ENCODE peak calls at places on chromosomes 12 and 14, in eight cellular contexts. One of them, this sample, is unnamed.

GRCh38 chr12:52371716-52372115 is 4.4 kb upstream of the KRT85 start:
- DNase-seq in cardiac septum: peak
- DNase-seq in cardiac fibroblast: no peak
- DNase-seq in A549: no peak
- DNase-seq in NCI-H1105 treated with DMSO at 0.1 percent for 48 hours: no peak
- DNase-seq in GM12878: no peak
- DNase-seq in astrocyte of the spinal cord: no peak
- DNase-seq in fibroblast of lung: no peak
- DNase-seq in this sample: no peak

GRCh38 chr12:40733871-40734270 is 41.6 kb downstream of the CNTN1 start:
- DNase-seq in astrocyte of the spinal cord: no peak
- DNase-seq in GM12878: no peak
- DNase-seq in cardiac septum: no peak
- DNase-seq in A549: no peak
- DNase-seq in NCI-H1105 treated with DMSO at 0.1 percent for 48 hours: peak
- DNase-seq in fibroblast of lung: no peak
- DNase-seq in cardiac fibroblast: no peak
- DNase-seq in this sample: no peak

GRCh38 chr14:89205137-89205740 is 211.8 kb downstream of the FOXN3 start:
- DNase-seq in A549: no peak
- DNase-seq in NCI-H1105 treated with DMSO at 0.1 percent for 48 hours: no peak
- DNase-seq in astrocyte of the spinal cord: no peak
- DNase-seq in GM12878: no peak
- DNase-seq in cardiac fibroblast: no peak
- DNase-seq in cardiac septum: no peak
- DNase-seq in fibroblast of lung: no peak
- DNase-seq in this sample: no peak

GRCh38 chr14:56996721-56997399 is 186.6 kb upstream of the OTX2 start:
- DNase-seq in GM12878: no peak
- DNase-seq in NCI-H1105 treated with DMSO at 0.1 percent for 48 hours: peak
- DNase-seq in cardiac fibroblast: no peak
- DNase-seq in fibroblast of lung: no peak
- DNase-seq in A549: no peak
- DNase-seq in cardiac septum: no peak
- DNase-seq in astrocyte of the spinal cord: no peak
- DNase-seq in this sample: no peak

GRCh38 chr12:113142173-113142885 is 6.8 kb upstream of the RASAL1 start:
- DNase-seq in A549: no peak
- DNase-seq in fibroblast of lung: no peak
- DNase-seq in cardiac fibroblast: no peak
- DNase-seq in GM12878: no peak
- DNase-seq in astrocyte of the spinal cord: no peak
- DNase-seq in NCI-H1105 treated with DMSO at 0.1 percent for 48 hours: no peak
- DNase-seq in cardiac septum: no peak
- DNase-seq in this sample: no peak

GRCh38 chr14:55416866-55417265 is 5.2 kb upstream of the ATG14 start:
- DNase-seq in NCI-H1105 treated with DMSO at 0.1 percent for 48 hours: no peak
- DNase-seq in astrocyte of the spinal cord: no peak
- DNase-seq in cardiac septum: no peak
- DNase-seq in cardiac fibroblast: peak
- DNase-seq in fibroblast of lung: no peak
- DNase-seq in GM12878: no peak
- DNase-seq in A549: no peak
- DNase-seq in this sample: no peak

GRCh38 chr12:40216516-40217288 is 8.1 kb upstream of the LRRK2 start:
- DNase-seq in GM12878: no peak
- DNase-seq in fibroblast of lung: no peak
- DNase-seq in cardiac septum: no peak
- DNase-seq in A549: no peak
- DNase-seq in cardiac fibroblast: peak
- DNase-seq in NCI-H1105 treated with DMSO at 0.1 percent for 48 hours: no peak
- DNase-seq in astrocyte of the spinal cord: no peak
- DNase-seq in this sample: no peak

GRCh38 chr12:123056053-123056452 is 75.6 kb downstream of the ARL6IP4 start:
- DNase-seq in GM12878: no peak
- DNase-seq in NCI-H1105 treated with DMSO at 0.1 percent for 48 hours: no peak
- DNase-seq in fibroblast of lung: peak
- DNase-seq in cardiac fibroblast: peak
- DNase-seq in astrocyte of the spinal cord: no peak
- DNase-seq in cardiac septum: no peak
- DNase-seq in A549: no peak
- DNase-seq in this sample: no peak

GRCh38 chr12:49885118-49885517 is 18.6 kb downstream of the FAIM2 start:
- DNase-seq in NCI-H1105 treated with DMSO at 0.1 percent for 48 hours: no peak
- DNase-seq in GM12878: no peak
- DNase-seq in cardiac septum: no peak
- DNase-seq in cardiac fibroblast: no peak
- DNase-seq in astrocyte of the spinal cord: no peak
- DNase-seq in fibroblast of lung: no peak
- DNase-seq in A549: no peak
- DNase-seq in this sample: no peak

GRCh38 chr12:17528394-17528793 is 561.6 kb downstream of the RERGL start:
- DNase-seq in astrocyte of the spinal cord: no peak
- DNase-seq in fibroblast of lung: no peak
- DNase-seq in cardiac septum: no peak
- DNase-seq in A549: no peak
- DNase-seq in NCI-H1105 treated with DMSO at 0.1 percent for 48 hours: no peak
- DNase-seq in GM12878: no peak
- DNase-seq in cardiac fibroblast: no peak
- DNase-seq in this sample: no peak

GRCh38 chr14:102693006-102693755 is 84.1 kb upstream of the TRAF3 start:
- DNase-seq in fibroblast of lung: no peak
- DNase-seq in astrocyte of the spinal cord: no peak
- DNase-seq in A549: no peak
- DNase-seq in cardiac septum: no peak
- DNase-seq in cardiac fibroblast: no peak
- DNase-seq in GM12878: no peak
- DNase-seq in NCI-H1105 treated with DMSO at 0.1 percent for 48 hours: no peak
- DNase-seq in this sample: no peak

GRCh38 chr12:111271674-111272418 is 97.0 kb downstream of the PHETA1 start:
- DNase-seq in GM12878: no peak
- DNase-seq in cardiac fibroblast: peak
- DNase-seq in fibroblast of lung: no peak
- DNase-seq in astrocyte of the spinal cord: no peak
- DNase-seq in A549: no peak
- DNase-seq in cardiac septum: no peak
- DNase-seq in NCI-H1105 treated with DMSO at 0.1 percent for 48 hours: peak
- DNase-seq in this sample: no peak

GRCh38 chr12:2052861-2053674 is at the start of gene CACNA1C:
- DNase-seq in cardiac fibroblast: peak
- DNase-seq in cardiac septum: no peak
- DNase-seq in astrocyte of the spinal cord: peak
- DNase-seq in fibroblast of lung: peak
- DNase-seq in GM12878: no peak
- DNase-seq in NCI-H1105 treated with DMSO at 0.1 percent for 48 hours: peak
- DNase-seq in A549: no peak
- DNase-seq in this sample: no peak

GRCh38 chr14:39014460-39014859 is 88.6 kb downstream of the SEC23A start:
- DNase-seq in cardiac septum: no peak
- DNase-seq in NCI-H1105 treated with DMSO at 0.1 percent for 48 hours: no peak
- DNase-seq in fibroblast of lung: no peak
- DNase-seq in astrocyte of the spinal cord: no peak
- DNase-seq in GM12878: no peak
- DNase-seq in cardiac fibroblast: no peak
- DNase-seq in A549: no peak
- DNase-seq in this sample: no peak

GRCh38 chr14:53011053-53011462 is 60.2 kb upstream of the FERMT2 start:
- DNase-seq in GM12878: no peak
- DNase-seq in NCI-H1105 treated with DMSO at 0.1 percent for 48 hours: no peak
- DNase-seq in A549: peak
- DNase-seq in cardiac septum: no peak
- DNase-seq in fibroblast of lung: peak
- DNase-seq in cardiac fibroblast: peak
- DNase-seq in astrocyte of the spinal cord: peak
- DNase-seq in this sample: no peak

GRCh38 chr14:41606249-41607118 is at the start of gene LRFN5:
- DNase-seq in cardiac septum: no peak
- DNase-seq in fibroblast of lung: peak
- DNase-seq in GM12878: no peak
- DNase-seq in astrocyte of the spinal cord: peak
- DNase-seq in cardiac fibroblast: peak
- DNase-seq in A549: no peak
- DNase-seq in NCI-H1105 treated with DMSO at 0.1 percent for 48 hours: peak
- DNase-seq in this sample: no peak

GRCh38 chr12:52389313-52390207 is 4.1 kb upstream of the KRT84 start:
- DNase-seq in A549: no peak
- DNase-seq in NCI-H1105 treated with DMSO at 0.1 percent for 48 hours: no peak
- DNase-seq in fibroblast of lung: no peak
- DNase-seq in cardiac fibroblast: peak
- DNase-seq in cardiac septum: peak
- DNase-seq in astrocyte of the spinal cord: no peak
- DNase-seq in GM12878: no peak
- DNase-seq in this sample: no peak

GRCh38 chr12:54397157-54397556 is 12.6 kb upstream of the ZNF385A start:
- DNase-seq in cardiac fibroblast: no peak
- DNase-seq in fibroblast of lung: no peak
- DNase-seq in astrocyte of the spinal cord: no peak
- DNase-seq in GM12878: no peak
- DNase-seq in cardiac septum: no peak
- DNase-seq in NCI-H1105 treated with DMSO at 0.1 percent for 48 hours: no peak
- DNase-seq in A549: no peak
- DNase-seq in this sample: no peak

GRCh38 chr14:67610491-67610890 is 9.2 kb upstream of the ARG2 start:
- DNase-seq in cardiac septum: no peak
- DNase-seq in fibroblast of lung: no peak
- DNase-seq in astrocyte of the spinal cord: no peak
- DNase-seq in cardiac fibroblast: no peak
- DNase-seq in GM12878: no peak
- DNase-seq in A549: no peak
- DNase-seq in NCI-H1105 treated with DMSO at 0.1 percent for 48 hours: no peak
- DNase-seq in this sample: no peak

GRCh38 chr14:71242237-71242748 is 335.0 kb downstream of the PCNX1 start:
- DNase-seq in A549: no peak
- DNase-seq in GM12878: no peak
- DNase-seq in fibroblast of lung: no peak
- DNase-seq in cardiac fibroblast: peak
- DNase-seq in NCI-H1105 treated with DMSO at 0.1 percent for 48 hours: no peak
- DNase-seq in cardiac septum: no peak
- DNase-seq in astrocyte of the spinal cord: peak
- DNase-seq in this sample: no peak

GRCh38 chr12:10501031-10501430 is 4.7 kb upstream of the EIF2S3B start:
- DNase-seq in A549: no peak
- DNase-seq in NCI-H1105 treated with DMSO at 0.1 percent for 48 hours: no peak
- DNase-seq in astrocyte of the spinal cord: peak
- DNase-seq in cardiac septum: no peak
- DNase-seq in cardiac fibroblast: peak
- DNase-seq in fibroblast of lung: peak
- DNase-seq in GM12878: no peak
- DNase-seq in this sample: no peak

GRCh38 chr14:73763396-73763795 is 49.2 kb upstream of the PNMA1 start:
- DNase-seq in GM12878: no peak
- DNase-seq in A549: no peak
- DNase-seq in fibroblast of lung: no peak
- DNase-seq in cardiac septum: no peak
- DNase-seq in astrocyte of the spinal cord: no peak
- DNase-seq in NCI-H1105 treated with DMSO at 0.1 percent for 48 hours: no peak
- DNase-seq in cardiac fibroblast: no peak
- DNase-seq in this sample: no peak

GRCh38 chr14:96413526-96413925 is 21.6 kb downstream of the AK7 start:
- DNase-seq in cardiac fibroblast: no peak
- DNase-seq in NCI-H1105 treated with DMSO at 0.1 percent for 48 hours: no peak
- DNase-seq in cardiac septum: no peak
- DNase-seq in fibroblast of lung: no peak
- DNase-seq in astrocyte of the spinal cord: no peak
- DNase-seq in GM12878: no peak
- DNase-seq in A549: no peak
- DNase-seq in this sample: no peak

GRCh38 chr12:78674311-78675085 is 190.1 kb upstream of the SYT1 start:
- DNase-seq in astrocyte of the spinal cord: peak
- DNase-seq in cardiac septum: no peak
- DNase-seq in cardiac fibroblast: peak
- DNase-seq in NCI-H1105 treated with DMSO at 0.1 percent for 48 hours: no peak
- DNase-seq in fibroblast of lung: peak
- DNase-seq in A549: no peak
- DNase-seq in GM12878: no peak
- DNase-seq in this sample: no peak

GRCh38 chr12:32583535-32583934 is 95.6 kb upstream of the DNM1L start:
- DNase-seq in astrocyte of the spinal cord: peak
- DNase-seq in cardiac septum: no peak
- DNase-seq in cardiac fibroblast: peak
- DNase-seq in fibroblast of lung: peak
- DNase-seq in A549: no peak
- DNase-seq in NCI-H1105 treated with DMSO at 0.1 percent for 48 hours: no peak
- DNase-seq in GM12878: no peak
- DNase-seq in this sample: no peak

GRCh38 chr14:36647827-36648753 is 13.6 kb upstream of the PAX9 start:
- DNase-seq in cardiac septum: no peak
- DNase-seq in cardiac fibroblast: peak
- DNase-seq in fibroblast of lung: peak
- DNase-seq in GM12878: no peak
- DNase-seq in astrocyte of the spinal cord: peak
- DNase-seq in NCI-H1105 treated with DMSO at 0.1 percent for 48 hours: peak
- DNase-seq in A549: peak
- DNase-seq in this sample: no peak

GRCh38 chr12:92719674-92720073 is 16.9 kb downstream of the PLEKHG7 start:
- DNase-seq in fibroblast of lung: no peak
- DNase-seq in cardiac septum: no peak
- DNase-seq in NCI-H1105 treated with DMSO at 0.1 percent for 48 hours: no peak
- DNase-seq in GM12878: no peak
- DNase-seq in cardiac fibroblast: peak
- DNase-seq in astrocyte of the spinal cord: no peak
- DNase-seq in A549: no peak
- DNase-seq in this sample: no peak

This sample was measured in GF-D8.